ENCODE peak calls at places on chromosomes 5 and 9, in eight cellular contexts. O is CD4-positive, CD25-positive, alpha-beta regulatory T cell; R is stimulated activated CD4-positive, alpha-beta T cell treated with anti-CD3 and anti-CD28 coated beads, Interleukin-4, amount 100 ng/mL, for 4 hours; Z is colonic mucosa; N is astrocyte of the spinal cord; E is RCC 7860; U is AG04449; V is stimulated activated CD8-positive, alpha-beta memory T cell treated with anti-CD3 and anti-CD28 coated beads, Interleukin-12 subunit alpha, Interleukin-12 subunit beta, amount 100 ng/mL, for 1 hour. D is an unnamed sample.

GRCh38 chr9:23382418-23382817 is 443.6 kb downstream of the ELAVL2 start:
- DNase-seq in O (no peak), R (no peak), Z (no peak), N (no peak), E (no peak), U (no peak), V (no peak), D (no peak)

GRCh38 chr9:120916573-120916972 is 10.0 kb downstream of the TRAF1 start:
- DNase-seq in O (no peak), R (no peak), Z (no peak), N (peak), E (no peak), U (no peak), V (no peak), D (no peak)

GRCh38 chr5:28301676-28302075 is 1263.3 kb upstream of the CDH9 start:
- DNase-seq in O (no peak), R (no peak), Z (no peak), N (peak), E (peak), U (no peak), V (no peak), D (no peak)

GRCh38 chr5:10396552-10396951 is 43.1 kb downstream of the MARCHF6 start:
- DNase-seq in O (no peak), R (no peak), Z (no peak), N (no peak), E (no peak), U (no peak), V (no peak), D (no peak)

GRCh38 chr5:151592855-151593408 is 1.8 kb upstream of the FAT2 start:
- DNase-seq in O (no peak), R (no peak), Z (no peak), N (no peak), E (peak), U (no peak), V (no peak), D (no peak)

GRCh38 chr9:137606734-137607138 is 1.2 kb downstream of the ARRDC1 start:
- DNase-seq in O (no peak), R (no peak), Z (peak), N (no peak), E (no peak), U (no peak), V (no peak), D (no peak)

GRCh38 chr9:81682797-81683196 is 6.5 kb downstream of the TLE1 start:
- DNase-seq in O (no peak), R (no peak), Z (peak), N (peak), E (peak), U (no peak), V (no peak), D (no peak)

GRCh38 chr5:81425569-81425968 is 31.6 kb upstream of the ACOT12 start:
- DNase-seq in O (no peak), R (no peak), Z (no peak), N (peak), E (no peak), U (no peak), V (no peak), D (peak)

GRCh38 chr5:96629774-96630173 is 32.4 kb upstream of the CAST start:
- DNase-seq in O (no peak), R (no peak), Z (no peak), N (peak), E (peak), U (peak), V (no peak), D (no peak)

D was measured in naive thymus-derived CD4-positive, alpha-beta T cell.